ENCODE peak calls at places on chromosome 10, in five cellular contexts. N is GF-D8, T is HFFc6, Z is non-pigmented ciliary epithelial cell, L is NCI-H1417. K is an unnamed sample.

GRCh38 chr10:11454160-11454559 is 157.3 kb downstream of the USP6NL start:
- DNase-seq in N (no peak), T (no peak), Z (no peak), L (no peak), K (no peak)

GRCh38 chr10:11036424-11037011 is 18.8 kb downstream of the CELF2 start:
- DNase-seq in N (no peak), T (peak), Z (peak), L (peak), K (no peak)

GRCh38 chr10:26725837-26726727 is 28.6 kb downstream of the PDSS1 start:
- DNase-seq in N (no peak), T (peak), Z (peak), L (peak), K (peak)

GRCh38 chr10:89062861-89063260 is 72.3 kb downstream of the FAS start:
- DNase-seq in N (no peak), T (no peak), Z (no peak), L (no peak), K (no peak)

GRCh38 chr10:4704034-4704545 is 121.9 kb upstream of the AKR1E2 start:
- DNase-seq in N (peak), T (peak), Z (peak), L (no peak), K (no peak)

GRCh38 chr10:21502371-21502765 is 23.1 kb downstream of the SKIDA1 start:
- DNase-seq in N (no peak), T (no peak), Z (no peak), L (no peak), K (no peak)

GRCh38 chr10:314871-315270 is 179.6 kb downstream of the ZMYND11 start:
- DNase-seq in N (no peak), T (no peak), Z (no peak), L (no peak), K (no peak)

GRCh38 chr10:124739119-124739921 is 4.9 kb downstream of the FAM53B start:
- DNase-seq in N (no peak), T (no peak), Z (no peak), L (peak), K (no peak)

GRCh38 chr10:116364808-116365207 is 40.6 kb downstream of the CCDC172 start:
- DNase-seq in N (no peak), T (no peak), Z (no peak), L (peak), K (no peak)

GRCh38 chr10:78313636-78314035 is 280.0 kb downstream of the RPS24 start:
- DNase-seq in N (no peak), T (no peak), Z (no peak), L (no peak), K (no peak)

GRCh38 chr10:132388901-132389630 is 7.9 kb upstream of the PWWP2B start:
- DNase-seq in N (no peak), T (no peak), Z (no peak), L (peak), K (no peak)

GRCh38 chr10:70836319-70836718 is 20.6 kb downstream of the SGPL1 start:
- DNase-seq in N (no peak), T (no peak), Z (no peak), L (no peak), K (no peak)

GRCh38 chr10:119535837-119536507 is 6.5 kb downstream of the RGS10 start:
- DNase-seq in N (no peak), T (no peak), Z (no peak), L (no peak), K (no peak)

GRCh38 chr10:131786756-131787605 is 113.8 kb upstream of the PPP2R2D start:
- DNase-seq in N (no peak), T (peak), Z (peak), L (peak), K (no peak)

GRCh38 chr10:66586073-66586472 is 339.8 kb upstream of the LRRTM3 start:
- DNase-seq in N (no peak), T (no peak), Z (no peak), L (no peak), K (no peak)

GRCh38 chr10:111762114-111762513 is 421.5 kb downstream of the GPAM start:
- DNase-seq in N (no peak), T (no peak), Z (no peak), L (no peak), K (no peak)

GRCh38 chr10:30284860-30285594 is 64.1 kb downstream of the MTPAP start:
- DNase-seq in N (peak), T (peak), Z (no peak), L (no peak), K (no peak)

GRCh38 chr10:99872367-99873162 is 90.1 kb downstream of the ABCC2 start:
- DNase-seq in N (no peak), T (peak), Z (peak), L (no peak), K (no peak)

GRCh38 chr10:12730809-12731519 is 270.5 kb downstream of the CCDC3 start:
- DNase-seq in N (no peak), T (no peak), Z (no peak), L (no peak), K (no peak)

GRCh38 chr10:100303724-100304319 is 17.3 kb upstream of the BLOC1S2 start:
- DNase-seq in N (peak), T (peak), Z (no peak), L (peak), K (no peak)

GRCh38 chr10:63901916-63902315 is 380.7 kb downstream of the REEP3 start:
- DNase-seq in N (no peak), T (no peak), Z (no peak), L (no peak), K (no peak)

GRCh38 chr10:126407831-126408230 is 19.6 kb upstream of the ADAM12 start:
- DNase-seq in N (no peak), T (peak), Z (no peak), L (no peak), K (no peak)

GRCh38 chr10:131065673-131066331 is 245.7 kb downstream of the TCERG1L start:
- DNase-seq in N (no peak), T (no peak), Z (no peak), L (no peak), K (no peak)

GRCh38 chr10:131469551-131469950 is 158.0 kb upstream of the TCERG1L start:
- DNase-seq in N (no peak), T (no peak), Z (no peak), L (no peak), K (no peak)

GRCh38 chr10:73998623-73999622 is 1.0 kb downstream of the VCL start:
- DNase-seq in N (no peak), T (peak), Z (no peak), L (peak), K (no peak)

GRCh38 chr10:130037169-130037661 is 73.1 kb upstream of the EBF3 start:
- DNase-seq in N (no peak), T (no peak), Z (no peak), L (no peak), K (no peak)

GRCh38 chr10:122521011-122521410 is 39.5 kb upstream of the DMBT1 start:
- DNase-seq in N (no peak), T (no peak), Z (no peak), L (no peak), K (no peak)

GRCh38 chr10:103847909-103848468 is 7.4 kb downstream of the SH3PXD2A start:
- DNase-seq in N (no peak), T (no peak), Z (no peak), L (no peak), K (no peak)

GRCh38 chr10:12214763-12215218 is 18.8 kb downstream of the CDC123 start:
- DNase-seq in N (peak), T (peak), Z (no peak), L (peak), K (peak)

GRCh38 chr10:100007239-100008141 is 2.3 kb downstream of the DNMBP start:
- DNase-seq in N (no peak), T (no peak), Z (no peak), L (no peak), K (no peak)

GRCh38 chr10:63670291-63670898 is 149.2 kb downstream of the REEP3 start:
- DNase-seq in N (no peak), T (no peak), Z (no peak), L (no peak), K (no peak)

GRCh38 chr10:13382759-13383753 is 35.0 kb upstream of the SEPHS1 start:
- DNase-seq in N (no peak), T (no peak), Z (no peak), L (peak), K (no peak)

K was measured in effector memory CD8-positive, alpha-beta T cell.